ENCODE peak calls at places on chromosome 18, in seven cellular contexts. One of them, this sample, is unnamed.
A peak's percentile ranks its signal among the peaks of the same experiment; 100 is the strongest.

GRCh38 chr18:57747809-57748680 is 55.1 kb downstream of the ATP8B1 start:
- DNase-seq in GM12878: no peak
- DNase-seq in H1: no peak
- DNase-seq in SK-N-SH: no peak
- DNase-seq in HepG2: peak; percentile 55
- DNase-seq in K562: no peak
- DNase-seq in HCT116: no peak
- DNase-seq in this sample: peak; percentile 22

GRCh38 chr18:25735447-25735846 is 355.0 kb downstream of the SS18 start:
- DNase-seq in GM12878: no peak
- DNase-seq in HCT116: no peak
- DNase-seq in SK-N-SH: no peak
- DNase-seq in H1: no peak
- DNase-seq in K562: no peak
- DNase-seq in HepG2: no peak
- DNase-seq in this sample: no peak

GRCh38 chr18:51523671-51524070 is 326.2 kb upstream of the MEX3C start:
- DNase-seq in K562: no peak
- DNase-seq in GM12878: no peak
- DNase-seq in SK-N-SH: no peak
- DNase-seq in HCT116: no peak
- DNase-seq in H1: no peak
- DNase-seq in HepG2: no peak
- DNase-seq in this sample: no peak

GRCh38 chr18:10015288-10015701 is 101.5 kb downstream of the VAPA start:
- DNase-seq in HCT116: no peak
- DNase-seq in SK-N-SH: no peak
- DNase-seq in K562: no peak
- DNase-seq in HepG2: no peak
- DNase-seq in H1: no peak
- DNase-seq in GM12878: no peak
- DNase-seq in this sample: no peak

GRCh38 chr18:48121752-48122151 is 191.3 kb upstream of the SMAD2 start:
- DNase-seq in SK-N-SH: no peak
- DNase-seq in HCT116: no peak
- DNase-seq in GM12878: no peak
- DNase-seq in H1: no peak
- DNase-seq in HepG2: no peak
- DNase-seq in K562: no peak
- DNase-seq in this sample: no peak

GRCh38 chr18:29383311-29384273 is 1206.7 kb upstream of the CDH2 start:
- DNase-seq in SK-N-SH: no peak
- DNase-seq in HepG2: no peak
- DNase-seq in HCT116: no peak
- DNase-seq in K562: no peak
- DNase-seq in H1: no peak
- DNase-seq in GM12878: peak; percentile 11
- DNase-seq in this sample: no peak

GRCh38 chr18:7177131-7177744 is 53.7 kb upstream of the LRRC30 start:
- DNase-seq in K562: peak; percentile 73
- DNase-seq in H1: no peak
- DNase-seq in HepG2: peak; percentile 45
- DNase-seq in HCT116: no peak
- DNase-seq in SK-N-SH: peak; percentile 86
- DNase-seq in GM12878: no peak
- DNase-seq in this sample: peak; percentile 49

GRCh38 chr18:51074605-51075004 is 44.6 kb downstream of the SMAD4 start:
- DNase-seq in GM12878: no peak
- DNase-seq in HCT116: no peak
- DNase-seq in HepG2: no peak
- DNase-seq in H1: no peak
- DNase-seq in SK-N-SH: no peak
- DNase-seq in K562: no peak
- DNase-seq in this sample: no peak

GRCh38 chr18:55458456-55459238 is 129.3 kb downstream of the TCF4 start:
- DNase-seq in GM12878: no peak
- DNase-seq in HCT116: no peak
- DNase-seq in HepG2: no peak
- DNase-seq in K562: no peak
- DNase-seq in H1: no peak
- DNase-seq in SK-N-SH: no peak
- DNase-seq in this sample: no peak

GRCh38 chr18:68772268-68772667 is 25.6 kb upstream of the CCDC102B start:
- DNase-seq in HCT116: no peak
- DNase-seq in GM12878: no peak
- DNase-seq in SK-N-SH: no peak
- DNase-seq in HepG2: no peak
- DNase-seq in K562: no peak
- DNase-seq in H1: no peak
- DNase-seq in this sample: no peak

GRCh38 chr18:76610933-76611749 is 116.1 kb upstream of the ZNF516 start:
- DNase-seq in H1: no peak
- DNase-seq in HepG2: no peak
- DNase-seq in SK-N-SH: peak; percentile 64
- DNase-seq in K562: no peak
- DNase-seq in GM12878: no peak
- DNase-seq in HCT116: no peak
- DNase-seq in this sample: no peak

GRCh38 chr18:51405683-51406477 is 208.4 kb upstream of the MEX3C start:
- DNase-seq in SK-N-SH: no peak
- DNase-seq in GM12878: no peak
- DNase-seq in H1: no peak
- DNase-seq in HCT116: no peak
- DNase-seq in HepG2: no peak
- DNase-seq in K562: no peak
- DNase-seq in this sample: no peak

GRCh38 chr18:29184654-29185053 is 1007.7 kb upstream of the CDH2 start:
- DNase-seq in SK-N-SH: no peak
- DNase-seq in GM12878: no peak
- DNase-seq in H1: no peak
- DNase-seq in HCT116: no peak
- DNase-seq in K562: no peak
- DNase-seq in HepG2: no peak
- DNase-seq in this sample: no peak

GRCh38 chr18:57466745-57467144 is 31.6 kb downstream of the ONECUT2 start:
- DNase-seq in HepG2: no peak
- DNase-seq in SK-N-SH: no peak
- DNase-seq in HCT116: no peak
- DNase-seq in K562: no peak
- DNase-seq in H1: no peak
- DNase-seq in GM12878: no peak
- DNase-seq in this sample: no peak

GRCh38 chr18:54931152-54931551 is 28.1 kb downstream of the CCDC68 start:
- DNase-seq in SK-N-SH: no peak
- DNase-seq in H1: no peak
- DNase-seq in HCT116: no peak
- DNase-seq in HepG2: no peak
- DNase-seq in GM12878: no peak
- DNase-seq in K562: no peak
- DNase-seq in this sample: no peak

GRCh38 chr18:41461058-41461560 is 493.9 kb upstream of the PIK3C3 start:
- DNase-seq in K562: no peak
- DNase-seq in GM12878: no peak
- DNase-seq in H1: no peak
- DNase-seq in HepG2: no peak
- DNase-seq in HCT116: no peak
- DNase-seq in SK-N-SH: no peak
- DNase-seq in this sample: no peak

GRCh38 chr18:32707153-32707552 is 65.7 kb downstream of the KLHL14 start:
- DNase-seq in HepG2: no peak
- DNase-seq in SK-N-SH: no peak
- DNase-seq in H1: no peak
- DNase-seq in HCT116: no peak
- DNase-seq in GM12878: no peak
- DNase-seq in K562: no peak
- DNase-seq in this sample: no peak

GRCh38 chr18:5891361-5892215 is 3.7 kb downstream of the TMEM200C start:
- DNase-seq in SK-N-SH: peak; percentile 23
- DNase-seq in H1: peak; percentile 61
- DNase-seq in HepG2: no peak
- DNase-seq in HCT116: no peak
- DNase-seq in GM12878: no peak
- DNase-seq in K562: no peak
- DNase-seq in this sample: no peak

GRCh38 chr18:65835881-65836280 is 85.1 kb downstream of the CDH7 start:
- DNase-seq in GM12878: no peak
- DNase-seq in HCT116: no peak
- DNase-seq in K562: no peak
- DNase-seq in SK-N-SH: no peak
- DNase-seq in HepG2: no peak
- DNase-seq in H1: no peak
- DNase-seq in this sample: no peak

GRCh38 chr18:77062518-77063003 is 70.0 kb downstream of the MBP start:
- DNase-seq in SK-N-SH: no peak
- DNase-seq in GM12878: peak; percentile 82
- DNase-seq in K562: no peak
- DNase-seq in H1: no peak
- DNase-seq in HCT116: no peak
- DNase-seq in HepG2: no peak
- DNase-seq in this sample: no peak

GRCh38 chr18:60413944-60414547 is 41.5 kb upstream of the MC4R start:
- DNase-seq in K562: no peak
- DNase-seq in HepG2: peak; percentile 2
- DNase-seq in SK-N-SH: no peak
- DNase-seq in GM12878: no peak
- DNase-seq in H1: peak; percentile 57
- DNase-seq in HCT116: peak; percentile 10
- DNase-seq in this sample: no peak

DNA sequence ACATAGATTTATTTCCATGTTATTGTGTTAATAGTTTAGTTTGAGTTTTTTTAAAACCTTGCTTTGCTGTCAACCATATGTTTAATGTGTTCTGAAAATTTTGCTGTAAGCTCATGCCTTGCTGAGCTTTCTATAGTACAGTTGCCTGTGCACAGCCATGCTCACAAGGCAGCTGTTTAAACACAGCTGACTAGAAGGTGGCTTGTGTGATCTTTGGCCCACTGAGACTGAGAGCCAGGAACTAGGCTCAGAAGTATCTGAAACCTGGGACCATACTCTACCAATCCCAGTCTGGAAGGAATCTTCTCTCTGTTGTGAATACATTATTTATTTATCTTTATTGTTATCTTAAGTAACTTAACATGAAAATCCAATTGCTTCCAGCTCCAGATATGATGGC is 350.5 kb downstream of the KIAA1328 start:
- DNase-seq in GM12878: no peak
- DNase-seq in HepG2: no peak
- DNase-seq in HCT116: no peak
- DNase-seq in K562: no peak
- DNase-seq in H1: no peak
- DNase-seq in SK-N-SH: peak; percentile 12
- DNase-seq in this sample: no peak
- H3K4me1 ChIP-seq in GM12878: no peaks in the 10 kb centered on the region
- H3K4me1 ChIP-seq in HepG2: peaks cover 9% of the 10 kb centered on the region
- H3K4me1 ChIP-seq in HCT116: no peaks in the 10 kb centered on the region
- H3K4me1 ChIP-seq in K562: no peaks in the 10 kb centered on the region
- H3K4me1 ChIP-seq in H1: peaks cover 15% of the 10 kb centered on the region
- H3K4me1 ChIP-seq in SK-N-SH: no peaks in the 10 kb centered on the region
- H3K4me1 ChIP-seq in this sample: no peaks in the 10 kb centered on the region

GRCh38 chr18:45841765-45842442 is 16.4 kb downstream of the SIGLEC15 start:
- DNase-seq in HepG2: no peak
- DNase-seq in K562: no peak
- DNase-seq in SK-N-SH: no peak
- DNase-seq in HCT116: no peak
- DNase-seq in H1: no peak
- DNase-seq in GM12878: no peak
- DNase-seq in this sample: no peak

GRCh38 chr18:45847119-45847518 is 21.6 kb downstream of the SIGLEC15 start:
- DNase-seq in H1: no peak
- DNase-seq in HepG2: no peak
- DNase-seq in HCT116: no peak
- DNase-seq in SK-N-SH: no peak
- DNase-seq in K562: no peak
- DNase-seq in GM12878: no peak
- DNase-seq in this sample: no peak

GRCh38 chr18:45845410-45845809 is 19.9 kb downstream of the SIGLEC15 start:
- DNase-seq in H1: no peak
- DNase-seq in SK-N-SH: no peak
- DNase-seq in GM12878: no peak
- DNase-seq in K562: no peak
- DNase-seq in HepG2: no peak
- DNase-seq in HCT116: no peak
- DNase-seq in this sample: no peak

GRCh38 chr18:45843019-45843418 is 17.5 kb downstream of the SIGLEC15 start:
- DNase-seq in H1: no peak
- DNase-seq in K562: no peak
- DNase-seq in GM12878: no peak
- DNase-seq in HCT116: no peak
- DNase-seq in HepG2: no peak
- DNase-seq in SK-N-SH: no peak
- DNase-seq in this sample: no peak

DNA sequence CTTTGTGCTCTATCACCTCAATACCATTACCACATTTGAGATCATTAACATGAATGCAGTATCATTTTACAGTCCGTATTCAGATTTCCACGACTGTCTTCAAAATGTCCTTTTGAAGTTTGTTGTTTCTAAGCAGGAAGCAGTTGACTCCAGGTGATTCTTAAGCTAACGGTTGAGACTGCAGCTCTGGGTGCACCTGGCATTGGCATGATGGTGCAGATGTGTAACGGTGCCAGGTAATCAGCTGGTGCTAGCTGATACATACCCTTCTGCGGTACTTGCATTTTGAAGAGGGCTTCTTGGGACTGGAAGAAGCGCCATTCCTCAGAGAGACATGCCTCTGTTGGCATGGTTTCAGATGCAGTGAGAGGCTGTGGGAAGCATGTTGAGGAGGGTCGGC is 19.5 kb downstream of the SIGLEC15 start:
- DNase-seq in GM12878: no peak
- DNase-seq in K562: no peak
- DNase-seq in HCT116: no peak
- DNase-seq in HepG2: no peak
- DNase-seq in H1: no peak
- DNase-seq in SK-N-SH: no peak
- DNase-seq in this sample: no peak
- TF ChIP-seq YY1 in GM12878: no peak
- TF ChIP-seq YY1 in K562: no peak
- TF ChIP-seq YY1 in HCT116: no peak
- TF ChIP-seq YY1 in HepG2: no peak
- TF ChIP-seq YY1 in H1: no peak
- TF ChIP-seq YY1 in SK-N-SH: no peak
- TF ChIP-seq YY1 in this sample: no peak

DNA sequence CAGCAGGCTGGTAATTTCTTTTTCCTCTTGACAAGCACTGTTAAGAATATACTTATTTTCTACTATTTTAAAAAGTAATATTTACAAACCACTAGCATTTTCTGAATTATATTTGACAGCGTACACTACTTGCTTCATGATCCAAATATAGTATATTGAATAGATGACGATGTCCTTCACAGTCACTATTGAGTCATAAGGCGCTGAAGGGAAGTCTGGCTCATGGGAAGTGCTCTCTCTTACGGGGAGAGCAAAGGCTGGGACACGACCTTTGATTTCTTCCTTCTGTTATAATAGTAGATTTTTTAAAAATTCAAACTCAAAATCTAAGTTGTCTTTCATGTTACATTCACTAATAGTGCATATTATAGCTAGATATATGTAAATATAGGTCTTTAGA is 357.1 kb downstream of the SOCS6 start:
- DNase-seq in HepG2: no peak
- DNase-seq in K562: no peak
- DNase-seq in GM12878: no peak
- DNase-seq in H1: no peak
- DNase-seq in SK-N-SH: no peak
- DNase-seq in HCT116: no peak
- DNase-seq in this sample: no peak
- H3K4me1 ChIP-seq in HepG2: no peaks in the 10 kb centered on the region
- H3K4me1 ChIP-seq in K562: no peaks in the 10 kb centered on the region
- H3K4me1 ChIP-seq in GM12878: no peaks in the 10 kb centered on the region
- H3K4me1 ChIP-seq in H1: no peaks in the 10 kb centered on the region
- H3K4me1 ChIP-seq in SK-N-SH: no peaks in the 10 kb centered on the region
- H3K4me1 ChIP-seq in HCT116: no peaks in the 10 kb centered on the region
- H3K4me1 ChIP-seq in this sample: no peaks in the 10 kb centered on the region

GRCh38 chr18:79481041-79481790 is 85.5 kb downstream of the NFATC1 start:
- DNase-seq in GM12878: no peak
- DNase-seq in K562: no peak
- DNase-seq in H1: no peak
- DNase-seq in SK-N-SH: no peak
- DNase-seq in HCT116: no peak
- DNase-seq in HepG2: no peak
- DNase-seq in this sample: no peak
- TF ChIP-seq YY1 in GM12878: no peak
- TF ChIP-seq YY1 in K562: no peak
- TF ChIP-seq YY1 in H1: no peak
- TF ChIP-seq YY1 in SK-N-SH: no peak
- TF ChIP-seq YY1 in HCT116: no peak
- TF ChIP-seq YY1 in HepG2: no peak
- TF ChIP-seq YY1 in this sample: no peak

This sample was measured in NT2/D1.